ENCODE peak calls at places on chromosomes 5 and 9, in eight cellular contexts. C is cardiac fibroblast, U is mesenchymal stem cell, W is choroid plexus epithelial cell, E is GM10248, M is RPMI7951, D is NCI-H460, Q is GM04504. T is an unnamed sample.

GRCh38 chr5:32538031-32538547 is 47.3 kb upstream of the SUB1 start:
- DNase-seq in M (no peak), W (no peak), E (peak), Q (no peak), U (no peak), C (no peak), D (no peak), T (peak)

GRCh38 chr5:75265731-75266130 is 29.1 kb upstream of the ANKRD31 start:
- DNase-seq in U (peak), E (peak), Q (peak), M (peak), D (peak), C (peak), W (peak), T (peak)

GRCh38 chr5:172887735-172888134 is 53.7 kb downstream of the ERGIC1 start:
- DNase-seq in C (peak), Q (no peak), D (no peak), U (peak), W (peak), E (no peak), M (no peak), T (peak)

GRCh38 chr5:37777472-37778135 is 62.2 kb downstream of the GDNF start:
- DNase-seq in C (peak), U (peak), D (no peak), Q (peak), E (no peak), M (peak), W (no peak), T (no peak)

GRCh38 chr9:127498298-127498697 is 47.0 kb downstream of the LRSAM1 start:
- DNase-seq in W (no peak), M (no peak), Q (no peak), E (no peak), D (no peak), U (no peak), C (no peak), T (no peak)

GRCh38 chr9:70257991-70258691 is 637 bp upstream of the SMC5 start:
- DNase-seq in U (peak), C (peak), W (peak), E (no peak), M (peak), D (no peak), Q (peak), T (peak)

GRCh38 chr9:133184971-133185370 is 21.3 kb upstream of the GBGT1 start:
- DNase-seq in W (peak), C (peak), U (peak), Q (peak), D (peak), M (peak), E (peak), T (peak)

GRCh38 chr9:27125030-27125429 is 16.0 kb downstream of the TEK start:
- DNase-seq in E (no peak), M (peak), W (peak), D (no peak), C (peak), U (peak), Q (peak), T (no peak)

GRCh38 chr5:83354958-83355357 is 116.6 kb upstream of the VCAN start:
- DNase-seq in U (no peak), Q (no peak), E (no peak), D (no peak), C (no peak), M (no peak), W (no peak), T (no peak)

GRCh38 chr5:176440932-176441706 is 7.1 kb upstream of the FAF2 start:
- DNase-seq in D (no peak), C (no peak), E (no peak), M (no peak), U (peak), W (no peak), Q (no peak), T (no peak)